ENCODE peak calls at places on chromosome 17, in seven cellular contexts. M, K, C, R, E, H and A are unnamed samples.
A peak's percentile ranks its signal among the peaks of the same experiment; 100 is the strongest.

GRCh38 chr17:236641-237405 is 55.4 kb upstream of the DOC2B start:
- DNase-seq in M (no peak), K (no peak), C (no peak), R (no peak), E (no peak), H (no peak), A (no peak)

GRCh38 chr17:46841561-46842379 is 9.6 kb upstream of the WNT9B start:
- DNase-seq in M (no peak), K (peak; percentile 96), C (peak; percentile 52), R (no peak), E (no peak), H (no peak), A (no peak)

GRCh38 chr17:48985436-48986245 is 11.5 kb upstream of the IGF2BP1 start:
- DNase-seq in M (no peak), K (no peak), C (no peak), R (no peak), E (no peak), H (no peak), A (no peak)

GRCh38 chr17:17971431-17972125 is 622 bp downstream of the TOM1L2 start:
- DNase-seq in M (no peak), K (peak; percentile 52), C (no peak), R (no peak), E (no peak), H (no peak), A (no peak)

GRCh38 chr17:45640141-45640850 is 143.8 kb upstream of the CRHR1 start:
- DNase-seq in M (peak; percentile 81), K (peak; percentile 82), C (peak; percentile 83), R (peak; percentile 57), E (peak; percentile 44), H (peak; percentile 34), A (peak; percentile 48)

GRCh38 chr17:31842416-31843381 is 16.3 kb downstream of the COPRS start:
- DNase-seq in M (peak; percentile 62), K (peak; percentile 85), C (peak; percentile 74), R (peak; percentile 68), E (peak; percentile 62), H (no peak), A (peak; percentile 59)

GRCh38 chr17:81200695-81201580 is 21.8 kb downstream of the CEP131 start:
- DNase-seq in M (peak; percentile 62), K (peak; percentile 91), C (peak; percentile 82), R (no peak), E (peak; percentile 62), H (no peak), A (peak; percentile 80)

GRCh38 chr17:60139438-60140285 is 10.1 kb upstream of the CA4 start:
- DNase-seq in M (peak; percentile 47), K (no peak), C (peak; percentile 83), R (no peak), E (no peak), H (no peak), A (no peak)

GRCh38 chr17:9330140-9330902 is 245.3 kb downstream of the STX8 start:
- DNase-seq in M (no peak), K (no peak), C (no peak), R (no peak), E (no peak), H (no peak), A (no peak)

GRCh38 chr17:1462164-1463112 is 6.4 kb upstream of the CRK start:
- DNase-seq in M (no peak), K (no peak), C (peak; percentile 22), R (no peak), E (no peak), H (no peak), A (no peak)

GRCh38 chr17:68512967-68513474 is 791 bp downstream of the PRKAR1A start:
- DNase-seq in M (no peak), K (peak; percentile 41), C (peak; percentile 55), R (no peak), E (no peak), H (no peak), A (no peak)

GRCh38 chr17:46013502-46014165 is 14.6 kb downstream of the STH start:
- DNase-seq in M (peak; percentile 82), K (peak; percentile 65), C (no peak), R (no peak), E (no peak), H (no peak), A (no peak)

GRCh38 chr17:38550661-38551060 is 55.1 kb downstream of the SRCIN1 start:
- DNase-seq in M (no peak), K (no peak), C (peak; percentile 56), R (no peak), E (no peak), H (no peak), A (no peak)

GRCh38 chr17:45110676-45111611 is 21.4 kb downstream of the PLCD3 start:
- DNase-seq in M (no peak), K (peak; percentile 36), C (no peak), R (no peak), E (no peak), H (no peak), A (no peak)

GRCh38 chr17:4003501-4004421 is 39.5 kb upstream of the ATP2A3 start:
- DNase-seq in M (peak; percentile 70), K (peak; percentile 49), C (no peak), R (no peak), E (no peak), H (no peak), A (no peak)

GRCh38 chr17:9725575-9725974 is 65.8 kb downstream of the DHRS7C start:
- DNase-seq in M (peak; percentile 20), K (no peak), C (no peak), R (no peak), E (no peak), H (no peak), A (no peak)

GRCh38 chr17:46818319-46818928 is at the start of gene WNT3:
- DNase-seq in M (no peak), K (peak; percentile 82), C (peak; percentile 77), R (no peak), E (peak; percentile 65), H (no peak), A (peak; percentile 76)

GRCh38 chr17:50165867-50166517 is at the start of gene SGCA:
- DNase-seq in M (no peak), K (no peak), C (no peak), R (no peak), E (no peak), H (no peak), A (no peak)

GRCh38 chr17:31089461-31089860 is 5.3 kb upstream of the NF1 start:
- DNase-seq in M (no peak), K (no peak), C (no peak), R (no peak), E (no peak), H (no peak), A (no peak)

GRCh38 chr17:33750943-33751701 is 458.0 kb upstream of the ASIC2 start:
- DNase-seq in M (peak; percentile 15), K (peak; percentile 74), C (peak; percentile 65), R (peak; percentile 47), E (peak; percentile 19), H (peak; percentile 16), A (peak; percentile 15)

GRCh38 chr17:14886200-14886739 is 378.9 kb downstream of the PMP22 start:
- DNase-seq in M (peak; percentile 9), K (no peak), C (peak; percentile 10), R (peak; percentile 0), E (no peak), H (no peak), A (no peak)

DNA sequence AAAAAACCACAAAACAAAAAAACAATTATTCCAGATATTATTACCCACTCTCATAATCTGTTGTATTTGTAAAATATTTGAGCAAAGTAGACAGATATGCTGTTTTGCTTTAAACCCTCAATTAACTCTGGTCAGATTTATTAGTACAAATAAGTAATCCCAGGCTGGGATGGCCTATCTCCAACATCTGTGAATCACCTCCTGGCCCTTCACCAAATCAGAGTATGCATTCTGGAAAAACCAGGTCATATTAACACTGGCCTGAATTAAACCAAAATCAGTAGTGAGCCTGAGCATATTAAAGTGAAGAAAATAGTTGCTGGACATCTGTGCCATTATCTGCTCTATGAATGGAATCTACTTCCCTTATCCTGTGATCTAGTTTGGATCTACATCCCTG is 41.0 kb downstream of the STAT3 start:
- DNase-seq in M (no peak), K (peak; percentile 27), C (no peak), R (no peak), E (no peak), H (no peak), A (no peak)
- TF ChIP-seq TAF1 in M (no peak), K (no peak), C (no peak), R (no peak), E (no peak), H (no peak), A (no peak)

GRCh38 chr17:28339431-28339830 is 3.9 kb downstream of the TNFAIP1 start:
- DNase-seq in M (no peak), K (no peak), C (no peak), R (no peak), E (no peak), H (no peak), A (no peak)
- TF ChIP-seq TAF1 in M (no peak), K (no peak), C (no peak), R (no peak), E (no peak), H (no peak), A (no peak)

GRCh38 chr17:8256691-8257090 is 7.6 kb downstream of the PFAS start:
- DNase-seq in M (no peak), K (no peak), C (no peak), R (no peak), E (no peak), H (no peak), A (no peak)

GRCh38 chr17:8256291-8256690 is 7.2 kb downstream of the PFAS start:
- DNase-seq in M (no peak), K (no peak), C (no peak), R (no peak), E (no peak), H (no peak), A (no peak)

GRCh38 chr17:8255499-8255898 is 6.4 kb downstream of the PFAS start:
- DNase-seq in M (peak; percentile 21), K (no peak), C (no peak), R (no peak), E (no peak), H (no peak), A (no peak)

GRCh38 chr17:8254881-8255280 is 5.8 kb downstream of the PFAS start:
- DNase-seq in M (no peak), K (no peak), C (no peak), R (no peak), E (no peak), H (no peak), A (no peak)

GRCh38 chr17:8253801-8254200 is 4.7 kb downstream of the PFAS start:
- DNase-seq in M (no peak), K (no peak), C (peak; percentile 39), R (no peak), E (no peak), H (no peak), A (no peak)
- TF ChIP-seq TAF1 in M (no peak), K (no peak), C (no peak), R (no peak), E (no peak), H (no peak), A (no peak)

DNA sequence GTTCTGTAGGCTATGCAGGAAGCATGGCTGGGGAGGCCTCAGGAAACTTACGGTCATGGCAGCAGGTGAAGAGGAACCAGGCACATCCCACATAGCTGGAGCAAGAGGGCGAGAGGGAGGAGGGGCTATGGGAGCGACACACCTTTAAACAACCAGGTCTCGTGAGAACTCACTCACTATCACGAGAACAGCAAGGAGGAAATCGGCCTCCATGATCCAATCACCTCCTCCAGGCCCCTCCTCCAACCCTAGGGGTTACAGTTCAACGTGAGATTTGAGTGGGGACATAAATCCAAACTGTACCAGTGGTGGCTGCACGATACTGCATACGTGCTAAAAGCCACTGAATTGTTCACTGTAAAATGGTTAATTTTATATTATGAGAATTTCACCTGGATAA is 26.1 kb upstream of the ENPP7 start:
- DNase-seq in M (no peak), K (no peak), C (no peak), R (no peak), E (no peak), H (no peak), A (no peak)
- TF ChIP-seq TAF1 in M (no peak), K (no peak), C (no peak), R (no peak), E (no peak), H (no peak), A (no peak)